ENCODE peak calls at places on chromosome 16, in four cellular contexts. U, S, V and D are unnamed samples.

GRCh38 chr16:88687676-88688012 is 1.3 kb upstream of the SNAI3 start:
- DNase-seq in U (no peak), V (no peak), S (no peak), D (no peak)

GRCh38 chr16:1308036-1308976 is 1.1 kb upstream of the UBE2I start:
- DNase-seq in S (no peak), V (no peak), U (no peak), D (no peak)

GRCh38 chr16:75251280-75252048 is at the start of gene BCAR1:
- DNase-seq in U (peak), S (no peak), V (no peak), D (peak)

GRCh38 chr16:10590342-10590741 is 9.9 kb upstream of the EMP2 start:
- DNase-seq in S (no peak), U (no peak), V (no peak), D (no peak)

GRCh38 chr16:1046271-1046955 is 26.1 kb upstream of the SSTR5 start:
- DNase-seq in U (no peak), S (no peak), V (no peak), D (no peak)

GRCh38 chr16:84710686-84711085 is 10.9 kb downstream of the USP10 start:
- DNase-seq in U (no peak), V (no peak), S (no peak), D (no peak)

GRCh38 chr16:65548470-65548869 is 426.6 kb upstream of the CDH11 start:
- DNase-seq in U (peak), V (no peak), S (no peak), D (no peak)

GRCh38 chr16:10981697-10982216 is 37.4 kb downstream of the CLEC16A start:
- DNase-seq in S (peak), U (peak), V (no peak), D (no peak)

GRCh38 chr16:2424061-2425007 is 4.9 kb upstream of the CCNF start:
- DNase-seq in S (no peak), V (no peak), U (no peak), D (no peak)

GRCh38 chr16:84044108-84044488 is 1.5 kb upstream of the SLC38A8 start:
- DNase-seq in S (no peak), U (peak), V (no peak), D (no peak)

GRCh38 chr16:31138621-31139578 is 3.4 kb upstream of the PRSS8 start:
- DNase-seq in U (peak), V (no peak), S (no peak), D (peak)

GRCh38 chr16:76235025-76235424 is 42.2 kb upstream of the CNTNAP4 start:
- DNase-seq in V (no peak), U (no peak), S (no peak), D (no peak)

GRCh38 chr16:84497418-84497817 is 7.0 kb downstream of the MEAK7 start:
- DNase-seq in S (no peak), V (no peak), U (peak), D (no peak)

DNA sequence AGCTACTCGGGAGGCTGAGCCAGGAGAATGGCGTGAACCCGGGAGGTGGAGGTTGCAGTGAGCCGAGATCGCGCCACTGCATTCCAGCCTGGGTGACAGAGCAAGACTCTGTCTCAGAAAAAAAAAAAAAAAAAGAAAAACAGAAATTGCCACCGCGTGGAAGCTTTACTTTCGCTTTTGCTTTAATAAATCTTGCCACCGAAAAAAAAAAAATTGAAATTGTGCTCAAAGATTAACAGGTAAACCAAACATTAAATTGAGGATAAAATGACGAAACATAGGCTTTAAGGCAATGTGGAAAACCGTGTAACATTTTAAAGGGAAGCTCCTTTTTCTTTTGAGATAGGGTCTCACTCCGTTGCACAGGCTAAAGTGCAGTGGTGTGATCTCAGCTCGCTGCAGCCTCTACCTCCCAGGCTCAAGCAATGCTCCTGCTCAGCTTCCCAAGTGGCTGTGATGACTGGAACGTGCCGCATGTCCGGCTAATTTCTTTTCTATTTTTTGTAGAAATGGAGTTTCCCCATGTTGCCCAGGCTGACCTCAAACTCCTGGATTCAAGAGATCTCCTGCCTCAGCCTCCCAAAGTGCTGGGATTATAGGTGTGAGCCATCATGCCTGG is 40.1 kb downstream of the ZNF276 start:
- DNase-seq in S (no peak), U (no peak), V (no peak), D (no peak)
- H3K4me3 ChIP-seq in S (peak), U (no peak), V (peak), D (no peak)

GRCh38 chr16:50265716-50266336 is 525 bp upstream of the ADCY7 start:
- DNase-seq in S (no peak), U (peak), V (no peak), D (no peak)
- H3K4me3 ChIP-seq in S (peak), U (no peak), V (peak), D (peak)

GRCh38 chr16:58028168-58028455 is 2.6 kb downstream of the MMP15 start:
- DNase-seq in U (no peak), S (no peak), V (no peak), D (peak)
- H3K4me3 ChIP-seq in U (peak), S (no peak), V (no peak), D (peak)

DNA sequence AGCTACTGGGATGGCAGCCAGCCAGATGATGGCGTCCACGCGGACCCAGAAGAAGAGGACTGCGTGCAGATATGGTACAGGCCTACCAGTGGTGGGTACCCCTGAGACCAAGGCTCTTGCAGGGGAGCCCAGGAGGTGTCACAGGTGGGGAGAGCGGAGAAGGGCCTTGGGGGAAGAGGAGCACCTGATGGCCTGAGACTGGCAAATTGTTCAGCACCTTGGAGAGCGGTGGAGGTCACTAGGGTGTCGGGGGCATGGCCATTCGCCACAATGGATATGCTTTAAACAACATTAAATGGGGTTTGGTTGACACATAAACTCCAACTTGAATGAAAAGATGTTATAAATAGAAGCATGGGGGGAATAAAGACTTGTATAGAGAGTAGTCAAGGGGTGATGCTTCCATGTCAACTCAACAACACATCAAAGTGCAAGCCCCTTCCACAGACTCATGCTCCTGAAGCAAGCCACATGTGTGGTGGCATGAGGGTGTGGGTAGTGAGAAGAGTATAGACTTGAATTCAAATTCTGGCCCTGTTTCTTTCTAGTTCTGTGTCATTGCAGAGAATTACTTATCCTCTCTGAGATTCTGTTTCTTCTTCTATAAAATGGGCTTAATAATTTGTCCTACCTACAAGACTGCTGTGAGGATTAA is 22.2 kb downstream of the CLEC19A start:
- DNase-seq in V (no peak), U (peak), S (no peak), D (no peak)
- H3K4me3 ChIP-seq in V (no peak), U (no peak), S (no peak), D (no peak)

GRCh38 chr16:8646271-8646670 is 24.8 kb downstream of the METTL22 start:
- DNase-seq in S (no peak), V (no peak), U (no peak), D (no peak)

GRCh38 chr16:8644151-8644512 is 22.6 kb downstream of the METTL22 start:
- DNase-seq in V (no peak), S (no peak), U (no peak), D (no peak)

GRCh38 chr16:8645831-8646230 is 24.3 kb downstream of the METTL22 start:
- DNase-seq in U (no peak), V (no peak), S (no peak), D (no peak)

GRCh38 chr16:8644513-8645140 is 23.1 kb downstream of the METTL22 start:
- DNase-seq in V (no peak), S (peak), U (no peak), D (peak)

DNA sequence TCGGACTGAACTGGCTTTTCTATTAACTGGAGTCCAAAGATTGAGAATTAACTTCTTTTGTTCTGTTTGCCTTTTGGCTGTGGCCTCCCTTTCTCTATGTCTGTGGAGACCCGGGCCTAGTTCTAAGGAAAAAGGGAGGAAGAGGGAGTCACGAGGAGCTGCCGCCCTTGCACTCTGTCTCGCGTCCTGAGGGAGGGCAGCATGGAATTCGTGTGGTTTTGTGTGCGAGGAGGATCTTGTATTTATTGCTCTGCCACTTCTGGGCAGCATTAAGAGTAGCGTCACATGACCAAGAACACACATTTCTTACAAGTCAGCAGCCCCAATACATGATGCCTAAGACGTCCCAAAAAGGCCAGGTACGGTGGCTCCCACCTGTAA is 23.6 kb downstream of the METTL22 start:
- DNase-seq in V (no peak), U (no peak), S (no peak), D (no peak)
- H3K4me3 ChIP-seq in V (no peak), U (no peak), S (no peak), D (no peak)

GRCh38 chr16:81784042-81784785 is 5.1 kb downstream of the PLCG2 start:
- DNase-seq in U (peak), V (no peak), S (no peak), D (no peak)
- H3K4me3 ChIP-seq in U (peak), V (no peak), S (no peak), D (no peak)

GRCh38 chr16:28923652-28924398 is 1.2 kb downstream of the RABEP2 start:
- DNase-seq in U (no peak), V (no peak), S (no peak), D (no peak)
- H3K4me3 ChIP-seq in U (peak), V (no peak), S (no peak), D (peak)

DNA sequence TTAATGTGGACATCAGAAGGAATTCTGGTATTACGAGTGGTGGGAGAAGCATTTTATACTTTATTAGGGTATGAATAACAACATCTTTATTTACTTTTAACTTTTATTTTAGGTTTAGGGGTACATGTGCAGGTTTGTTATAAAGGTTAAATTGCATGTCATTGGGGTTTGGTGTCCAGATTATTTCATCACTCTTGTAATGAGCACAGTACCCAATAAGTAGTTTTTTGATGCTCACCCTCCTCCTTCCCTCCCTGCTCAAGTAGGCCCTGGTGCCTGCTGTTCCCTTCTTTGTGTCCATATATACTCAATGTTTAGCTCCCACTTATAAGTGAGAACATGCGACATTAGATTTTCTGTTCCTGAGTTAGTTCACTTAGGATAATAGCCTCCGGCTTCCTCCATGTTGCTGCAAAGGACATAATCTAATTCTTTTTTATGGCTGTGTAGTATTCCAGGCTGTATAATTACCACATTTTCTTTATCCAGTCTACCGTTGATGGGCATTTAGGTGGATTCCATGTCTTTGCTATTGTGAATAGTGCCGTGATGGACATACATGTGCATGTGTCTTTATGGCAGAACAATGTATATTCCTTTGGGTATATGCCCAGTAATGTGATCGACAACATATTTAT is 456.2 kb downstream of the XYLT1 start:
- DNase-seq in V (no peak), U (no peak), S (no peak), D (no peak)
- H3K4me3 ChIP-seq in V (no peak), U (no peak), S (no peak), D (no peak)